ENCODE peak calls at places on chromosomes 5 and 9, in six cellular contexts. One of them, this sample, is unnamed.

GRCh38 chr9:74777136-74777879 is 110.4 kb downstream of the TRPM6 start:
- DNase-seq in fibroblast of the aortic adventitia: peak; percentile 73
- DNase-seq in endothelial cell: peak; percentile 74
- DNase-seq in foreskin keratinocyte: no peak
- DNase-seq in cardiac fibroblast: peak; percentile 73
- DNase-seq in mucosa of descending colon: peak; percentile 90
- DNase-seq in this sample: peak; percentile 54

GRCh38 chr9:86903461-86904010 is 43.8 kb downstream of the GAS1 start:
- DNase-seq in fibroblast of the aortic adventitia: no peak
- DNase-seq in endothelial cell: no peak
- DNase-seq in foreskin keratinocyte: no peak
- DNase-seq in cardiac fibroblast: no peak
- DNase-seq in mucosa of descending colon: no peak
- DNase-seq in this sample: no peak

GRCh38 chr5:572398-573019 is 39.6 kb upstream of the CEP72 start:
- DNase-seq in fibroblast of the aortic adventitia: no peak
- DNase-seq in endothelial cell: no peak
- DNase-seq in foreskin keratinocyte: no peak
- DNase-seq in cardiac fibroblast: no peak
- DNase-seq in mucosa of descending colon: no peak
- DNase-seq in this sample: no peak

GRCh38 chr5:16945163-16945562 is 9.1 kb upstream of the MYO10 start:
- DNase-seq in fibroblast of the aortic adventitia: no peak
- DNase-seq in endothelial cell: no peak
- DNase-seq in foreskin keratinocyte: no peak
- DNase-seq in cardiac fibroblast: no peak
- DNase-seq in mucosa of descending colon: no peak
- DNase-seq in this sample: no peak

GRCh38 chr9:93810028-93810971 is 144.9 kb downstream of the BARX1 start:
- DNase-seq in fibroblast of the aortic adventitia: no peak
- DNase-seq in endothelial cell: no peak
- DNase-seq in foreskin keratinocyte: no peak
- DNase-seq in cardiac fibroblast: no peak
- DNase-seq in mucosa of descending colon: no peak
- DNase-seq in this sample: no peak

GRCh38 chr5:6731465-6732237 is 18.4 kb downstream of the TENT4A start:
- DNase-seq in fibroblast of the aortic adventitia: peak; percentile 54
- DNase-seq in endothelial cell: no peak
- DNase-seq in foreskin keratinocyte: no peak
- DNase-seq in cardiac fibroblast: peak; percentile 47
- DNase-seq in mucosa of descending colon: no peak
- DNase-seq in this sample: peak; percentile 15

GRCh38 chr5:179900707-179901106 is 7.0 kb downstream of the TBC1D9B start:
- DNase-seq in fibroblast of the aortic adventitia: no peak
- DNase-seq in endothelial cell: no peak
- DNase-seq in foreskin keratinocyte: no peak
- DNase-seq in cardiac fibroblast: no peak
- DNase-seq in mucosa of descending colon: no peak
- DNase-seq in this sample: no peak

GRCh38 chr5:14208071-14209021 is 65.2 kb downstream of the TRIO start:
- DNase-seq in fibroblast of the aortic adventitia: peak; percentile 88
- DNase-seq in endothelial cell: no peak
- DNase-seq in foreskin keratinocyte: peak; percentile 96
- DNase-seq in cardiac fibroblast: peak; percentile 69
- DNase-seq in mucosa of descending colon: peak; percentile 72
- DNase-seq in this sample: peak; percentile 77

GRCh38 chr5:137561572-137561971 is 62.4 kb upstream of the SPOCK1 start:
- DNase-seq in fibroblast of the aortic adventitia: no peak
- DNase-seq in endothelial cell: no peak
- DNase-seq in foreskin keratinocyte: no peak
- DNase-seq in cardiac fibroblast: no peak
- DNase-seq in mucosa of descending colon: no peak
- DNase-seq in this sample: peak; percentile 19

GRCh38 chr9:136552117-136552685 is 6.4 kb upstream of the NOTCH1 start:
- DNase-seq in fibroblast of the aortic adventitia: peak; percentile 88
- DNase-seq in endothelial cell: no peak
- DNase-seq in foreskin keratinocyte: no peak
- DNase-seq in cardiac fibroblast: peak; percentile 77
- DNase-seq in mucosa of descending colon: no peak
- DNase-seq in this sample: peak; percentile 79

GRCh38 chr9:128245293-128246151 is 30.3 kb downstream of the GOLGA2 start:
- DNase-seq in fibroblast of the aortic adventitia: peak; percentile 61
- DNase-seq in endothelial cell: peak; percentile 56
- DNase-seq in foreskin keratinocyte: no peak
- DNase-seq in cardiac fibroblast: peak; percentile 70
- DNase-seq in mucosa of descending colon: no peak
- DNase-seq in this sample: peak; percentile 64

GRCh38 chr5:33282157-33282556 is 158.6 kb upstream of the TARS1 start:
- DNase-seq in fibroblast of the aortic adventitia: no peak
- DNase-seq in endothelial cell: no peak
- DNase-seq in foreskin keratinocyte: no peak
- DNase-seq in cardiac fibroblast: no peak
- DNase-seq in mucosa of descending colon: no peak
- DNase-seq in this sample: no peak

GRCh38 chr5:81555865-81556264 is 161.9 kb upstream of the ACOT12 start:
- DNase-seq in fibroblast of the aortic adventitia: no peak
- DNase-seq in endothelial cell: no peak
- DNase-seq in foreskin keratinocyte: no peak
- DNase-seq in cardiac fibroblast: no peak
- DNase-seq in mucosa of descending colon: no peak
- DNase-seq in this sample: no peak

GRCh38 chr9:117734523-117735314 is 30.5 kb downstream of the TLR4 start:
- DNase-seq in fibroblast of the aortic adventitia: peak; percentile 67
- DNase-seq in endothelial cell: no peak
- DNase-seq in foreskin keratinocyte: peak; percentile 2
- DNase-seq in cardiac fibroblast: peak; percentile 25
- DNase-seq in mucosa of descending colon: no peak
- DNase-seq in this sample: peak; percentile 60

GRCh38 chr9:74285075-74285474 is 212.1 kb upstream of the RORB start:
- DNase-seq in fibroblast of the aortic adventitia: no peak
- DNase-seq in endothelial cell: no peak
- DNase-seq in foreskin keratinocyte: no peak
- DNase-seq in cardiac fibroblast: peak; percentile 1
- DNase-seq in mucosa of descending colon: no peak
- DNase-seq in this sample: no peak

GRCh38 chr9:117750401-117750800 is 46.2 kb downstream of the TLR4 start:
- DNase-seq in fibroblast of the aortic adventitia: no peak
- DNase-seq in endothelial cell: no peak
- DNase-seq in foreskin keratinocyte: no peak
- DNase-seq in cardiac fibroblast: no peak
- DNase-seq in mucosa of descending colon: no peak
- DNase-seq in this sample: no peak

GRCh38 chr5:158384535-158385421 is 525.8 kb upstream of the CLINT1 start:
- DNase-seq in fibroblast of the aortic adventitia: peak; percentile 97
- DNase-seq in endothelial cell: no peak
- DNase-seq in foreskin keratinocyte: peak; percentile 98
- DNase-seq in cardiac fibroblast: peak; percentile 87
- DNase-seq in mucosa of descending colon: no peak
- DNase-seq in this sample: peak; percentile 94

GRCh38 chr5:82396871-82397514 is 118.8 kb upstream of the RPS23 start:
- DNase-seq in fibroblast of the aortic adventitia: peak; percentile 100
- DNase-seq in endothelial cell: no peak
- DNase-seq in foreskin keratinocyte: peak; percentile 92
- DNase-seq in cardiac fibroblast: peak; percentile 99
- DNase-seq in mucosa of descending colon: peak; percentile 42
- DNase-seq in this sample: peak; percentile 100

GRCh38 chr5:64900618-64901017 is 131.9 kb downstream of the CWC27 start:
- DNase-seq in fibroblast of the aortic adventitia: no peak
- DNase-seq in endothelial cell: no peak
- DNase-seq in foreskin keratinocyte: no peak
- DNase-seq in cardiac fibroblast: peak; percentile 5
- DNase-seq in mucosa of descending colon: no peak
- DNase-seq in this sample: no peak

GRCh38 chr9:108551030-108551964 is 304.5 kb downstream of the ACTL7B start:
- DNase-seq in fibroblast of the aortic adventitia: peak; percentile 90
- DNase-seq in endothelial cell: no peak
- DNase-seq in foreskin keratinocyte: peak; percentile 95
- DNase-seq in cardiac fibroblast: peak; percentile 79
- DNase-seq in mucosa of descending colon: no peak
- DNase-seq in this sample: peak; percentile 88

GRCh38 chr9:107172160-107172978 is 110.7 kb upstream of the RAD23B start:
- DNase-seq in fibroblast of the aortic adventitia: peak; percentile 89
- DNase-seq in endothelial cell: peak; percentile 80
- DNase-seq in foreskin keratinocyte: no peak
- DNase-seq in cardiac fibroblast: peak; percentile 90
- DNase-seq in mucosa of descending colon: peak; percentile 84
- DNase-seq in this sample: peak; percentile 59

GRCh38 chr5:61926911-61927310 is 379.1 kb upstream of the KIF2A start:
- DNase-seq in fibroblast of the aortic adventitia: no peak
- DNase-seq in endothelial cell: no peak
- DNase-seq in foreskin keratinocyte: no peak
- DNase-seq in cardiac fibroblast: no peak
- DNase-seq in mucosa of descending colon: no peak
- DNase-seq in this sample: no peak

GRCh38 chr9:110623462-110624025 is 44.0 kb upstream of the SVEP1 start:
- DNase-seq in fibroblast of the aortic adventitia: peak; percentile 83
- DNase-seq in endothelial cell: peak; percentile 54
- DNase-seq in foreskin keratinocyte: no peak
- DNase-seq in cardiac fibroblast: peak; percentile 75
- DNase-seq in mucosa of descending colon: peak; percentile 83
- DNase-seq in this sample: peak; percentile 50

GRCh38 chr5:58582004-58582403 is 871 bp upstream of the RAB3C start:
- DNase-seq in fibroblast of the aortic adventitia: no peak
- DNase-seq in endothelial cell: peak; percentile 59
- DNase-seq in foreskin keratinocyte: peak; percentile 0
- DNase-seq in cardiac fibroblast: no peak
- DNase-seq in mucosa of descending colon: no peak
- DNase-seq in this sample: no peak

GRCh38 chr5:179129607-179130071 is 69.5 kb downstream of the ZNF354C start:
- DNase-seq in fibroblast of the aortic adventitia: no peak
- DNase-seq in endothelial cell: no peak
- DNase-seq in foreskin keratinocyte: no peak
- DNase-seq in cardiac fibroblast: no peak
- DNase-seq in mucosa of descending colon: no peak
- DNase-seq in this sample: no peak

GRCh38 chr5:173530547-173530946 is 85.9 kb downstream of the BOD1 start:
- DNase-seq in fibroblast of the aortic adventitia: no peak
- DNase-seq in endothelial cell: no peak
- DNase-seq in foreskin keratinocyte: no peak
- DNase-seq in cardiac fibroblast: no peak
- DNase-seq in mucosa of descending colon: no peak
- DNase-seq in this sample: no peak
- TF ChIP-seq CTCF in fibroblast of the aortic adventitia: no peak
- TF ChIP-seq CTCF in endothelial cell: no peak
- TF ChIP-seq CTCF in foreskin keratinocyte: peak; percentile 23
- TF ChIP-seq CTCF in cardiac fibroblast: peak; percentile 23
- TF ChIP-seq CTCF in mucosa of descending colon: no peak
- TF ChIP-seq CTCF in this sample: peak; percentile 49

GRCh38 chr5:170216262-170216864 is 16.4 kb upstream of the C5orf58 start:
- DNase-seq in fibroblast of the aortic adventitia: peak; percentile 64
- DNase-seq in endothelial cell: peak; percentile 56
- DNase-seq in foreskin keratinocyte: no peak
- DNase-seq in cardiac fibroblast: peak; percentile 79
- DNase-seq in mucosa of descending colon: no peak
- DNase-seq in this sample: peak; percentile 64
- TF ChIP-seq CTCF in fibroblast of the aortic adventitia: peak; percentile 51
- TF ChIP-seq CTCF in endothelial cell: peak; percentile 44
- TF ChIP-seq CTCF in foreskin keratinocyte: peak; percentile 82
- TF ChIP-seq CTCF in cardiac fibroblast: peak; percentile 64
- TF ChIP-seq CTCF in mucosa of descending colon: no peak
- TF ChIP-seq CTCF in this sample: peak; percentile 80

GRCh38 chr9:88076286-88077070 is 61.8 kb downstream of the SPATA31C2 start:
- DNase-seq in fibroblast of the aortic adventitia: peak; percentile 55
- DNase-seq in endothelial cell: peak; percentile 58
- DNase-seq in foreskin keratinocyte: peak; percentile 62
- DNase-seq in cardiac fibroblast: peak; percentile 79
- DNase-seq in mucosa of descending colon: peak; percentile 91
- DNase-seq in this sample: peak; percentile 55
- TF ChIP-seq CTCF in fibroblast of the aortic adventitia: peak; percentile 38
- TF ChIP-seq CTCF in endothelial cell: no peak
- TF ChIP-seq CTCF in foreskin keratinocyte: peak; percentile 56
- TF ChIP-seq CTCF in cardiac fibroblast: peak; percentile 1
- TF ChIP-seq CTCF in mucosa of descending colon: no peak
- TF ChIP-seq CTCF in this sample: no peak

GRCh38 chr5:110025160-110025559 is 335.4 kb downstream of the MAN2A1 start:
- DNase-seq in fibroblast of the aortic adventitia: no peak
- DNase-seq in endothelial cell: no peak
- DNase-seq in foreskin keratinocyte: no peak
- DNase-seq in cardiac fibroblast: no peak
- DNase-seq in mucosa of descending colon: no peak
- DNase-seq in this sample: no peak
- TF ChIP-seq CTCF in fibroblast of the aortic adventitia: no peak
- TF ChIP-seq CTCF in endothelial cell: no peak
- TF ChIP-seq CTCF in foreskin keratinocyte: no peak
- TF ChIP-seq CTCF in cardiac fibroblast: no peak
- TF ChIP-seq CTCF in mucosa of descending colon: no peak
- TF ChIP-seq CTCF in this sample: no peak

DNA sequence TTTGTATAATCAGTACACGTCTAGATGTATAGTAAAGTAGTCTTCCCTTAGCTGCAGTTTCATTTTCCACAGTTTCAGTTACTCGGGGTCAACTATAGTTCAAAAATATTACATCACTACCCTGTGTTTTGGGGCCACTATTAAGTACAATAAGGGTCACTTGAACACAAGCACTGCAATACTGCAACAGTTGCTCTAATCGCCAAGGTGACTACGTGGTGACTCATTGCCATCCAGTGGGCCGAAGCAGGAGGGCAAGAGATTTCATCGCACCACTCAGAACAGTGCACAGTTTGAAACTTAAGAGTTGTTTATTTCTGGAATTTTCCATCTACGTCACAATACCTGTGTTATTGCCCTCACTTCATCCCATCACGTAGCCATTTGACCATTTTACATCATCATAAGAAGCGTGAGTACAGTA is at the start of gene ARL14EPL:
- DNase-seq in fibroblast of the aortic adventitia: peak; percentile 94
- DNase-seq in endothelial cell: no peak
- DNase-seq in foreskin keratinocyte: peak; percentile 13
- DNase-seq in cardiac fibroblast: peak; percentile 92
- DNase-seq in mucosa of descending colon: no peak
- DNase-seq in this sample: peak; percentile 76
- TF ChIP-seq CTCF in fibroblast of the aortic adventitia: peak; percentile 56
- TF ChIP-seq CTCF in endothelial cell: no peak
- TF ChIP-seq CTCF in foreskin keratinocyte: peak; percentile 33
- TF ChIP-seq CTCF in cardiac fibroblast: peak; percentile 34
- TF ChIP-seq CTCF in mucosa of descending colon: no peak
- TF ChIP-seq CTCF in this sample: peak; percentile 55

This sample was measured in HFFc6.